ENCODE peak calls at places on chromosomes 12 and 14, in eight cellular contexts. H is Caco-2, L is PC-9, O is endothelial cell of umbilical vein, Y is tibial nerve, C is cardiac muscle cell, S is tibial artery, G is GM06990. Q is an unnamed sample.

GRCh38 chr12:42130670-42131402 is 13.8 kb downstream of the GXYLT1 start:
- DNase-seq in H (no peak), L (peak; percentile 62), O (peak; percentile 61), Y (no peak), C (no peak), S (peak; percentile 73), G (no peak), Q (peak; percentile 56)

GRCh38 chr14:49768301-49769121 is 558 bp downstream of the KLHDC2 start:
- DNase-seq in H (peak; percentile 70), L (peak; percentile 56), O (peak; percentile 72), Y (peak; percentile 39), C (peak; percentile 83), S (peak; percentile 79), G (peak; percentile 73), Q (peak; percentile 58)

GRCh38 chr12:68918960-68919359 is 14.0 kb downstream of the CPM start:
- DNase-seq in H (no peak), L (no peak), O (no peak), Y (no peak), C (no peak), S (no peak), G (no peak), Q (no peak)

GRCh38 chr14:99522025-99522401 is 40.8 kb downstream of the CCNK start:
- DNase-seq in H (no peak), L (no peak), O (no peak), Y (no peak), C (no peak), S (no peak), G (no peak), Q (no peak)

GRCh38 chr14:60051690-60052324 is 39.9 kb upstream of the PCNX4 start:
- DNase-seq in H (no peak), L (no peak), O (no peak), Y (no peak), C (no peak), S (no peak), G (no peak), Q (peak; percentile 78)

GRCh38 chr12:132263451-132264065 is 65.8 kb downstream of the GALNT9 start:
- DNase-seq in H (no peak), L (no peak), O (no peak), Y (no peak), C (no peak), S (no peak), G (no peak), Q (no peak)

GRCh38 chr14:102870994-102871831 is 51.2 kb upstream of the AMN start:
- DNase-seq in H (no peak), L (no peak), O (no peak), Y (no peak), C (no peak), S (no peak), G (no peak), Q (no peak)

GRCh38 chr12:54394281-54394719 is 9.8 kb upstream of the ZNF385A start:
- DNase-seq in H (no peak), L (no peak), O (no peak), Y (peak; percentile 77), C (peak; percentile 78), S (no peak), G (no peak), Q (peak; percentile 72)

GRCh38 chr12:121260091-121260490 is 36.4 kb downstream of the CAMKK2 start:
- DNase-seq in H (no peak), L (no peak), O (no peak), Y (no peak), C (no peak), S (no peak), G (no peak), Q (no peak)

GRCh38 chr14:88106377-88106776 is 101.4 kb downstream of the GPR65 start:
- DNase-seq in H (no peak), L (no peak), O (no peak), Y (no peak), C (no peak), S (no peak), G (no peak), Q (no peak)

GRCh38 chr14:23358042-23358441 is 5.4 kb upstream of the SLC22A17 start:
- DNase-seq in H (no peak), L (no peak), O (no peak), Y (no peak), C (no peak), S (no peak), G (no peak), Q (no peak)

GRCh38 chr14:98168196-98168985 is 1103.6 kb downstream of the BCL11B start:
- DNase-seq in H (no peak), L (no peak), O (no peak), Y (no peak), C (no peak), S (no peak), G (no peak), Q (no peak)

GRCh38 chr12:111218499-111218898 is 150.4 kb downstream of the PHETA1 start:
- DNase-seq in H (no peak), L (no peak), O (no peak), Y (no peak), C (no peak), S (no peak), G (no peak), Q (no peak)

GRCh38 chr14:100306506-100307214 is 416 bp upstream of the SLC25A29 start:
- DNase-seq in H (peak; percentile 67), L (no peak), O (peak; percentile 91), Y (peak; percentile 81), C (peak; percentile 96), S (peak; percentile 95), G (peak; percentile 90), Q (peak; percentile 69)

GRCh38 chr14:72666610-72667009 is 227.3 kb downstream of the DPF3 start:
- DNase-seq in H (no peak), L (no peak), O (peak; percentile 53), Y (no peak), C (no peak), S (no peak), G (no peak), Q (peak; percentile 78)

GRCh38 chr12:30990316-30990715 is 63.8 kb downstream of the TSPAN11 start:
- DNase-seq in H (no peak), L (no peak), O (no peak), Y (no peak), C (no peak), S (no peak), G (no peak), Q (no peak)

GRCh38 chr14:74515891-74516412 is 22.4 kb downstream of the ISCA2 start:
- DNase-seq in H (no peak), L (no peak), O (no peak), Y (no peak), C (no peak), S (peak; percentile 51), G (no peak), Q (no peak)

GRCh38 chr14:96160030-96160912 is 44.4 kb upstream of the BDKRB2 start:
- DNase-seq in H (no peak), L (no peak), O (no peak), Y (no peak), C (no peak), S (no peak), G (no peak), Q (no peak)

GRCh38 chr12:64181504-64182291 is 40.4 kb downstream of the KICS2 start:
- DNase-seq in H (peak; percentile 53), L (peak; percentile 96), O (peak; percentile 87), Y (peak; percentile 66), C (peak; percentile 52), S (peak; percentile 74), G (no peak), Q (peak; percentile 97)

GRCh38 chr12:64180951-64181350 is 41.1 kb downstream of the KICS2 start:
- DNase-seq in H (no peak), L (peak; percentile 46), O (peak; percentile 69), Y (no peak), C (no peak), S (no peak), G (no peak), Q (peak; percentile 70)

GRCh38 chr12:64175254-64175945 is 46.7 kb downstream of the KICS2 start:
- DNase-seq in H (no peak), L (no peak), O (no peak), Y (no peak), C (no peak), S (no peak), G (no peak), Q (peak; percentile 43)

GRCh38 chr12:64177001-64177400 is 45.1 kb downstream of the KICS2 start:
- DNase-seq in H (no peak), L (no peak), O (peak; percentile 81), Y (no peak), C (no peak), S (no peak), G (no peak), Q (no peak)

GRCh38 chr12:64178122-64178521 is 44.0 kb downstream of the KICS2 start:
- DNase-seq in H (no peak), L (no peak), O (peak; percentile 53), Y (no peak), C (no peak), S (no peak), G (no peak), Q (peak; percentile 96)
- H3K4me3 ChIP-seq in H (no peak overlapping the region), L (no peak overlapping the region), O (no peak overlapping the region), Y (no peak overlapping the region), C (no peak overlapping the region), S (no peak overlapping the region), G (no peak overlapping the region), Q (no peak overlapping the region)

DNA sequence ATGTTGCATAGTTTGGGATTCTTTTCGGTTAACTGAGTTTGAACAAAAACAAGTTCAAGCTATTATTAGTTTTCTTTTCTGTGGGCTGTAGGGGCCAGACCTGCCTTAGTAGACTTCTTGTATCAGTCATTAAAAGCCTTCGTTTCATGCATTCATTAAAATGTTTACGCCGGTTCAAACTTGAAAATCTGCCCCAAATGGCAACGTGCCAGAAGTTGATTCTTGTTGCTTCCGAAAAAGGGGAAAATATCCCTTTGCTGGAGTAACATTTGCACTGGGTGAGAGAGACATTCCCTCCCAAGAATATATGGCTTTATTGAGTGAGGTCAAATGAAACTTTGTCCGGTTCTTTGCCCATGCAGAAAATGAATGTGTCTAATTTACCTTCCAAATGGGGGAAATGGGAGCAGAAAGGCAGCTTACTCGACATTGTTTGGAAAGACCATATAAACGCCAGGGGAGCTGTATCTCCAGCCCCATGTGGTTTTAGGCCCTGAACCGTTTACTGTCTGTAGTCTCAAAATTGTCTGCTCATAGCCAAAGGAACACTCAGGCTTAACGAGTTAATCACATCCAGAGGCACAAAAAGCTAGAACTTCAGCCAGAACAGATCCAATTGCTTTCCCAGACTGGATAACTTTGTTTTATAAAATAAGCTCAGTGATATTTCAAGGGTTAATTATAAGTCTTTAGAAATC is 3.0 kb upstream of the EMP1 start:
- DNase-seq in H (no peak), L (no peak), O (no peak), Y (no peak), C (no peak), S (no peak), G (no peak), Q (no peak)
- H3K4me3 ChIP-seq in H (no peak overlapping the region), L (no peak overlapping the region), O (no peak overlapping the region), Y (no peak overlapping the region), C (no peak overlapping the region), S (no peak overlapping the region), G (no peak overlapping the region), Q (no peak overlapping the region)

DNA sequence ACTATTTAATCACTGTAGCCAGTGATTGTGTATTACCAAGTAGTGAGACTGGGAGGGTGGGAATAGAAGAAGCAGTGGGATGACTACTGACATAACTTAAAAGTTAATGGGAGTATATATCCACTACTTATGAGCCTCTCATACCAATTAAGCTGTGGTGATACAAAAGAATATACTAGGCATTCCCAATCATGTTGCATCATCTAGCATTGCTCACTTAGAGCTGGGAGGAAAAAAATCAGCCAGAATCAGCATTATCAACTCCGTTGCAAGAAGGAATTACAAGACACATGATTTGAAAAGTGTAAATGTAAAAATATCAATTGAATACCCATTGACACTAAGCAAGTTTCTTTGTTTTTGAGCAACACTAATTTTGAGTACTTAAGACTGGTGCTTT is 745 bp upstream of the PPP1R36 start:
- DNase-seq in H (no peak), L (no peak), O (no peak), Y (no peak), C (no peak), S (no peak), G (no peak), Q (peak; percentile 39)
- H3K4me3 ChIP-seq in H (no peak overlapping the region), L (no peak overlapping the region), O (no peak overlapping the region), Y (no peak overlapping the region), C (no peak overlapping the region), S (no peak overlapping the region), G (no peak overlapping the region), Q (no peak overlapping the region)

GRCh38 chr14:83816755-83817154 is 1713.2 kb upstream of the FLRT2 start:
- DNase-seq in H (peak; percentile 50), L (peak; percentile 48), O (peak; percentile 87), Y (no peak), C (peak; percentile 63), S (no peak), G (no peak), Q (no peak)
- H3K4me3 ChIP-seq in H (no peak overlapping the region), L (no peak overlapping the region), O (peak overlapping the region; percentile 35), Y (no peak overlapping the region), C (no peak overlapping the region), S (no peak overlapping the region), G (no peak overlapping the region), Q (no peak overlapping the region)

Q was measured in fibroblast of the aortic adventitia.